ENCODE peak calls at places on chromosomes 1 and 21, in six cellular contexts. G is astrocyte of the spinal cord, Q is kidney, U is NB4, R is brain microvascular endothelial cell, V is kidney epithelial cell. W is an unnamed sample.
A peak's percentile ranks its signal among the peaks of the same experiment; 100 is the strongest.

GRCh38 chr21:28072601-28073000 is 920.1 kb downstream of the LTN1 start:
- DNase-seq in G (no peak), Q (no peak), U (no peak), R (no peak), V (no peak), W (no peak)

GRCh38 chr1:203045336-203045735 is 19.0 kb downstream of the PPFIA4 start:
- DNase-seq in G (no peak), Q (peak; percentile 73), U (no peak), R (no peak), V (no peak), W (no peak)

GRCh38 chr1:38778521-38778920 is 81.1 kb downstream of the RRAGC start:
- DNase-seq in G (no peak), Q (no peak), U (no peak), R (no peak), V (no peak), W (no peak)

GRCh38 chr1:115330480-115331013 is 7.5 kb downstream of the NGF start:
- DNase-seq in G (peak; percentile 87), Q (no peak), U (no peak), R (peak; percentile 86), V (peak; percentile 64), W (no peak)

GRCh38 chr1:2031546-2032540 is 12.7 kb downstream of the GABRD start:
- DNase-seq in G (no peak), Q (peak; percentile 69), U (no peak), R (no peak), V (no peak), W (no peak)

GRCh38 chr21:36773111-36773510 is 74.2 kb downstream of the SIM2 start:
- DNase-seq in G (peak; percentile 86), Q (peak; percentile 89), U (no peak), R (peak; percentile 41), V (no peak), W (no peak)

GRCh38 chr1:228375578-228376261 is 30.9 kb downstream of the TRIM11 start:
- DNase-seq in G (no peak), Q (peak; percentile 75), U (no peak), R (no peak), V (no peak), W (no peak)

GRCh38 chr21:44757731-44758130 is 43.9 kb downstream of the UBE2G2 start:
- DNase-seq in G (no peak), Q (no peak), U (no peak), R (no peak), V (no peak), W (peak; percentile 34)

GRCh38 chr1:216926681-216927080 is 203.5 kb upstream of the ESRRG start:
- DNase-seq in G (peak; percentile 7), Q (no peak), U (no peak), R (no peak), V (no peak), W (no peak)

GRCh38 chr1:159056069-159056698 is 20.4 kb downstream of the AIM2 start:
- DNase-seq in G (no peak), Q (no peak), U (peak; percentile 19), R (no peak), V (no peak), W (no peak)

GRCh38 chr1:221239911-221240310 is 360.7 kb downstream of the HLX start:
- DNase-seq in G (no peak), Q (peak; percentile 7), U (no peak), R (no peak), V (no peak), W (no peak)

GRCh38 chr1:31650161-31650560 is 5.5 kb upstream of the PEF1 start:
- DNase-seq in G (no peak), Q (no peak), U (no peak), R (no peak), V (no peak), W (no peak)

GRCh38 chr21:38323721-38324591 is 67.2 kb downstream of the KCNJ15 start:
- DNase-seq in G (peak; percentile 98), Q (no peak), U (peak; percentile 56), R (peak; percentile 75), V (peak; percentile 92), W (no peak)

GRCh38 chr1:165257969-165258459 is 98.5 kb downstream of the LMX1A start:
- DNase-seq in G (peak; percentile 4), Q (no peak), U (peak; percentile 63), R (peak; percentile 16), V (no peak), W (peak; percentile 83)

GRCh38 chr1:24903011-24903461 is 27.0 kb downstream of the RUNX3 start:
- DNase-seq in G (no peak), Q (peak; percentile 55), U (no peak), R (no peak), V (no peak), W (peak; percentile 44)

GRCh38 chr1:53550201-53550741 is 91.1 kb downstream of the DMRTB1 start:
- DNase-seq in G (no peak), Q (peak; percentile 93), U (peak; percentile 66), R (peak; percentile 50), V (no peak), W (peak; percentile 51)

GRCh38 chr1:147189514-147189913 is 17.2 kb upstream of the PRKAB2 start:
- DNase-seq in G (no peak), Q (no peak), U (no peak), R (no peak), V (no peak), W (no peak)

GRCh38 chr1:227437495-227438008 is 119.3 kb upstream of the CDC42BPA start:
- DNase-seq in G (peak; percentile 68), Q (no peak), U (peak; percentile 65), R (peak; percentile 31), V (no peak), W (no peak)

GRCh38 chr21:33892853-33893252 is 22.8 kb downstream of the ATP5PO start:
- DNase-seq in G (no peak), Q (no peak), U (peak; percentile 20), R (no peak), V (no peak), W (no peak)

DNA sequence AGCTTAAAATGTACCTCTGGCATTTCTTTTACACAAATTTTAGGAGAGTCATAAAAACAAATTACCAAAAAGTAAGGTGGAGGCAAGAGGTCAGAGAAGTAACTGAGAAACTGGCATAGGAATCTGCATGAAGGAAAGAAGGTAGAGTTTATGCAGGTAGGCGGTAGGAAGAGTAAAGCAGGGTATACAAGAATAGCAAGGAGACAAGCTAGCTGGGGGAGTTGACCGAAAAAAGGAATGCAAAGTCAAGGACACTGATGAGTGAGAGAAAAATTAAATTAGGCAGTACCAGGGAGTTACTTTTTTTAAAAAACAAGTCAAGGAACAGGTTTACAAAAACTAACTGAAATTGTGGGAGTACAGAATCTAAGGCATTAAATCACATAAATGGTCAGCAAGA is 56.0 kb downstream of the FOXJ3 start:
- DNase-seq in G (peak; percentile 20), Q (no peak), U (no peak), R (no peak), V (no peak), W (no peak)
- H3K4me3 ChIP-seq in G (no peak overlapping the region), Q (no peak overlapping the region), U (no peak overlapping the region), R (no peak overlapping the region), V (no peak overlapping the region), W (no peak overlapping the region)

DNA sequence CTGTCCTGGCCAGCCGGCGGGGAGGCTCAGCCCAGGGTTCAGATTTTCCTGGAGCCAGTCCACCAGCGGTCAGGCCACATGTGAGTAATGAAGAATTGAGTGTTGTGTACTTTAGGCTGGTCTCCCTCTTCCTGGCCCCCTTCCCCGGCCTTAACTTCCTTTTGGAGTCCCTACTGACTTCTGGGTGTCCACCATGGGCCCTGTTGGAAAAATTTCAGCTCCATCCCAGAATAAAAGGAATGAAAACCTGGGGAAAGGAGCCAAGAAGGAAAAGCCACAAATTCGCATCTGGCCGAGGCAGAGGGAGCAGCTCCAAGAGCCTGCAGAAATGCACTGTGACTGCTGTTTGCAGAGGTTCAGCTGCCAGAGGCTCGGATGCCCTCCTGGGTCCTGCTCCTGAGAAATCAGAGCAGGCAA is 35.5 kb upstream of the HHAT start:
- DNase-seq in G (peak; percentile 88), Q (no peak), U (no peak), R (peak; percentile 4), V (no peak), W (no peak)
- H3K4me3 ChIP-seq in G (no peak overlapping the region), Q (no peak overlapping the region), U (no peak overlapping the region), R (no peak overlapping the region), V (no peak overlapping the region), W (peak overlapping the region; percentile 52)

GRCh38 chr21:17794631-17795030 is 24.5 kb downstream of the C21orf91 start:
- DNase-seq in G (no peak), Q (no peak), U (no peak), R (no peak), V (no peak), W (no peak)
- H3K4me3 ChIP-seq in G (no peak overlapping the region), Q (no peak overlapping the region), U (no peak overlapping the region), R (no peak overlapping the region), V (no peak overlapping the region), W (no peak overlapping the region)

DNA sequence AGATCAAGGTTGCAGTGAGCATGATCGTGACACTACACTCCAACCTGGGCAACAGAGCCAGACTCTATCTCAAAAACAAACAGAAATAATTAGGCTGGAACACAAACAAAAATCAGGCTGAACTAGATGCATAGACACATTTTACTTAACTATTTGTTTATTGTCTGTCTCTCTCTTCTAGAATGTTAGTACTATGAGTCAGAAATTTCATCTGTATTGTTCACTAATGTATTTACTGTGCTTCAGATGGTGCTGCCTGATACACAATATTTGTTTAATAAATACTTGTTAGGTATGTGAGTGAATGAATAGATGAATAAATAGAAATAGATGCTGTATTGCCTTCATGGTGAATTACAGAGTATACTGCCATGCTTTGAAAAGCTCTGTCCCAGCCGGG is 6.0 kb upstream of the LIN28A start:
- DNase-seq in G (no peak), Q (no peak), U (no peak), R (no peak), V (no peak), W (no peak)
- H3K4me3 ChIP-seq in G (no peak overlapping the region), Q (no peak overlapping the region), U (no peak overlapping the region), R (no peak overlapping the region), V (no peak overlapping the region), W (no peak overlapping the region)

DNA sequence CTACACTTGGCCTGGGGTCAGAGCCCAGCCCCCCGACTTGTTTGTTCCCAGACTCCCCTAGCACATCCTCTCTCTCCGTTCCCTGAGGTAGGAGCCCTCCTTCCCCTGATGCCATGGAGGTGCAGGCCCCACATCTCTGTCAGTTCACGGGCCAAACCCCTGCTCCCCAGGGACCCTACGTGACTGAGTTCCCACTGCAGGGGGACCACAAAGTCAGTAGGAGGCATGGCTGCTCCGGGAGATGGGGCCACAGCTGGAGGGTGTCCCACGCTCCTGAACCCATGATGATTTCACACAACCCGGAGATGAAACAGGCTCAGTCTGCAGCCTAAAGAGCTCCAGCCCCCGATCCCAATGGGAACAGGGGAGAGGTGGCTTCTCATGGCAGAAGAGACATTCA is 272.2 kb downstream of the NPHP4 start:
- DNase-seq in G (no peak), Q (no peak), U (no peak), R (no peak), V (no peak), W (no peak)
- H3K4me3 ChIP-seq in G (no peak overlapping the region), Q (no peak overlapping the region), U (no peak overlapping the region), R (no peak overlapping the region), V (no peak overlapping the region), W (no peak overlapping the region)

GRCh38 chr1:212288614-212289013 is 3.4 kb downstream of the PPP2R5A start:
- DNase-seq in G (peak; percentile 71), Q (no peak), U (no peak), R (no peak), V (no peak), W (no peak)

GRCh38 chr1:212292250-212292924 is 7.2 kb downstream of the PPP2R5A start:
- DNase-seq in G (no peak), Q (no peak), U (no peak), R (no peak), V (no peak), W (no peak)

GRCh38 chr1:212289262-212290077 is 4.3 kb downstream of the PPP2R5A start:
- DNase-seq in G (no peak), Q (no peak), U (no peak), R (no peak), V (no peak), W (no peak)

GRCh38 chr1:212291505-212292134 is 6.4 kb downstream of the PPP2R5A start:
- DNase-seq in G (peak; percentile 50), Q (no peak), U (peak; percentile 64), R (no peak), V (no peak), W (no peak)

GRCh38 chr1:212290608-212291007 is 5.4 kb downstream of the PPP2R5A start:
- DNase-seq in G (no peak), Q (no peak), U (no peak), R (no peak), V (no peak), W (no peak)
- H3K4me3 ChIP-seq in G (no peak overlapping the region), Q (no peak overlapping the region), U (no peak overlapping the region), R (no peak overlapping the region), V (no peak overlapping the region), W (no peak overlapping the region)

W was measured in suprapubic skin.